ENCODE peak calls at places on chromosomes 16 and 17, in eight cellular contexts. U is neuronal stem cell, R is amygdala, W is left lung, J is T-helper 1 cell, V is SK-N-MC, C is NCI-H1092, E is IMR-90. Y is an unnamed sample.

GRCh38 chr16:61579195-61579594 is 457.0 kb downstream of the CDH8 start:
- DNase-seq in U (no peak), R (no peak), W (no peak), J (no peak), V (no peak), C (no peak), E (no peak), Y (no peak)

GRCh38 chr17:61323015-61323379 is 76.6 kb upstream of the TBX2 start:
- DNase-seq in U (no peak), R (no peak), W (no peak), J (no peak), V (no peak), C (no peak), E (no peak), Y (no peak)

GRCh38 chr17:82489117-82489516 is 30.4 kb upstream of the FOXK2 start:
- DNase-seq in U (no peak), R (peak; percentile 80), W (no peak), J (no peak), V (no peak), C (no peak), E (peak; percentile 65), Y (peak; percentile 61)

GRCh38 chr17:64641499-64641898 is 20.6 kb downstream of the SMURF2 start:
- DNase-seq in U (no peak), R (no peak), W (no peak), J (no peak), V (no peak), C (no peak), E (peak; percentile 91), Y (peak; percentile 97)

GRCh38 chr16:83344014-83344413 is 463.8 kb upstream of the HSBP1 start:
- DNase-seq in U (no peak), R (no peak), W (no peak), J (no peak), V (no peak), C (no peak), E (peak; percentile 89), Y (peak; percentile 95)

GRCh38 chr16:48526958-48527331 is 83.0 kb downstream of the N4BP1 start:
- DNase-seq in U (no peak), R (no peak), W (no peak), J (no peak), V (no peak), C (no peak), E (no peak), Y (no peak)

GRCh38 chr16:81266680-81267095 is 28.2 kb downstream of the BCO1 start:
- DNase-seq in U (no peak), R (no peak), W (no peak), J (no peak), V (no peak), C (no peak), E (no peak), Y (no peak)

GRCh38 chr17:66087073-66087472 is 104.9 kb downstream of the CEP112 start:
- DNase-seq in U (no peak), R (no peak), W (no peak), J (no peak), V (no peak), C (no peak), E (peak; percentile 21), Y (peak; percentile 23)

GRCh38 chr16:68636818-68637217 is 8.3 kb upstream of the CDH3 start:
- DNase-seq in U (no peak), R (no peak), W (no peak), J (no peak), V (no peak), C (no peak), E (no peak), Y (peak; percentile 31)

GRCh38 chr16:68800257-68800875 is 43.0 kb upstream of the TANGO6 start:
- DNase-seq in U (peak; percentile 68), R (peak; percentile 15), W (no peak), J (peak; percentile 4), V (no peak), C (peak; percentile 29), E (peak; percentile 83), Y (peak; percentile 84)

Y was measured in EL.